ENCODE peak calls at places on chromosomes 16 and 17, in four cellular contexts. T is fibroblast of lung, A is stomach, U is adrenal gland. G is an unnamed sample. For H3K27me3, the result is how much of the 10 kb centered on the place peaks cover.

GRCh38 chr17:42518755-42519545 is 17.1 kb upstream of the NAGLU start:
- DNase-seq in T (peak), A (peak), U (peak), G (peak)

GRCh38 chr16:53061701-53062159 is 6.9 kb downstream of the CHD9 start:
- DNase-seq in T (no peak), A (peak), U (no peak), G (no peak)

GRCh38 chr16:69017036-69017783 is 88.2 kb upstream of the HAS3 start:
- DNase-seq in T (peak), A (no peak), U (peak), G (peak)

GRCh38 chr17:36598951-36599401 is 2.4 kb upstream of the MRM1 start:
- DNase-seq in T (no peak), A (no peak), U (no peak), G (no peak)

GRCh38 chr17:19877546-19877945 is 9.8 kb upstream of the ULK2 start:
- DNase-seq in T (no peak), A (no peak), U (no peak), G (no peak)

GRCh38 chr17:67244621-67245072 is 349 bp downstream of the HELZ start:
- DNase-seq in T (no peak), A (no peak), U (peak), G (no peak)

GRCh38 chr16:4015275-4015990 is 100.8 kb downstream of the ADCY9 start:
- DNase-seq in T (peak), A (peak), U (no peak), G (no peak)

GRCh38 chr16:1960665-1961630 is 1.6 kb downstream of the NDUFB10 start:
- DNase-seq in T (peak), A (no peak), U (no peak), G (no peak)

GRCh38 chr16:68361485-68361884 is 50.7 kb downstream of the PRMT7 start:
- DNase-seq in T (no peak), A (no peak), U (peak), G (no peak)

GRCh38 chr16:16092925-16093624 is 130.2 kb downstream of the ABCC6 start:
- DNase-seq in T (peak), A (peak), U (peak), G (peak)

GRCh38 chr16:24820522-24820921 is 25.2 kb upstream of the SLC5A11 start:
- DNase-seq in T (no peak), A (no peak), U (peak), G (peak)

GRCh38 chr17:38333635-38334295 is 10.0 kb downstream of the GPR179 start:
- DNase-seq in T (no peak), A (peak), U (no peak), G (no peak)

GRCh38 chr16:49492896-49493620 is 119.5 kb downstream of the C16orf78 start:
- DNase-seq in T (no peak), A (no peak), U (no peak), G (no peak)

GRCh38 chr17:27609606-27610303 is 21.2 kb upstream of the LGALS9 start:
- DNase-seq in T (no peak), A (peak), U (peak), G (no peak)

GRCh38 chr16:88977028-88977844 is at the start of gene CBFA2T3:
- DNase-seq in T (no peak), A (peak), U (peak), G (no peak)

GRCh38 chr17:17752822-17753448 is 71.7 kb downstream of the RAI1 start:
- DNase-seq in T (no peak), A (no peak), U (peak), G (no peak)

GRCh38 chr17:75159196-75160031 is 5.1 kb upstream of the JPT1 start:
- DNase-seq in T (peak), A (peak), U (peak), G (peak)

GRCh38 chr17:28527181-28527681 is 21.1 kb downstream of the FOXN1 start:
- DNase-seq in T (no peak), A (no peak), U (no peak), G (no peak)

GRCh38 chr17:17843096-17843495 is 6.3 kb upstream of the SREBF1 start:
- DNase-seq in T (no peak), A (no peak), U (no peak), G (no peak)

GRCh38 chr17:9185688-9186289 is 164.5 kb downstream of the NTN1 start:
- DNase-seq in T (no peak), A (no peak), U (no peak), G (no peak)

GRCh38 chr17:5282639-5283217 is 644 bp downstream of the RABEP1 start:
- DNase-seq in T (peak), A (no peak), U (no peak), G (no peak)

GRCh38 chr17:21036361-21036881 is 6.4 kb downstream of the USP22 start:
- DNase-seq in T (peak), A (no peak), U (no peak), G (no peak)

GRCh38 chr17:73902416-73903181 is 258.4 kb upstream of the SDK2 start:
- DNase-seq in T (no peak), A (no peak), U (no peak), G (no peak)

GRCh38 chr16:19432429-19432828 is 14.7 kb downstream of the TMC5 start:
- DNase-seq in T (no peak), A (no peak), U (no peak), G (no peak)

GRCh38 chr17:31095239-31096105 is 695 bp downstream of the NF1 start:
- DNase-seq in T (peak), A (peak), U (peak), G (no peak)

GRCh38 chr17:65268832-65269231 is 131.7 kb downstream of the RGS9 start:
- DNase-seq in T (peak), A (no peak), U (no peak), G (no peak)

GRCh38 chr16:81283044-81283443 is 31.7 kb upstream of the GAN start:
- DNase-seq in T (no peak), A (no peak), U (no peak), G (no peak)

GRCh38 chr16:56672761-56673536 is 3.3 kb downstream of the MT1H start:
- DNase-seq in T (no peak), A (no peak), U (no peak), G (no peak)

GRCh38 chr16:56671706-56672105 is 2.1 kb downstream of the MT1H start:
- DNase-seq in T (no peak), A (no peak), U (no peak), G (no peak)

GRCh38 chr16:56675685-56676210 is 6.1 kb downstream of the MT1H start:
- DNase-seq in T (no peak), A (no peak), U (no peak), G (no peak)

GRCh38 chr16:56670640-56670934 is 973 bp downstream of the MT1H start:
- DNase-seq in T (no peak), A (no peak), U (no peak), G (no peak)

GRCh38 chr16:56673916-56674315 is 4.3 kb downstream of the MT1H start:
- DNase-seq in T (peak), A (peak), U (peak), G (no peak)
- H3K27me3 ChIP-seq in T (under half), A (half or more), U (under half), G (under half)

GRCh38 chr17:77951123-77951522 is 7.4 kb upstream of the TNRC6C start:
- DNase-seq in T (no peak), A (no peak), U (no peak), G (no peak)

GRCh38 chr17:77943971-77944370 is 14.5 kb upstream of the TNRC6C start:
- DNase-seq in T (no peak), A (no peak), U (no peak), G (no peak)

GRCh38 chr17:77948690-77949114 is 9.8 kb upstream of the TNRC6C start:
- DNase-seq in T (peak), A (no peak), U (peak), G (peak)

GRCh38 chr17:77944390-77945222 is 13.9 kb upstream of the TNRC6C start:
- DNase-seq in T (no peak), A (no peak), U (no peak), G (no peak)

DNA sequence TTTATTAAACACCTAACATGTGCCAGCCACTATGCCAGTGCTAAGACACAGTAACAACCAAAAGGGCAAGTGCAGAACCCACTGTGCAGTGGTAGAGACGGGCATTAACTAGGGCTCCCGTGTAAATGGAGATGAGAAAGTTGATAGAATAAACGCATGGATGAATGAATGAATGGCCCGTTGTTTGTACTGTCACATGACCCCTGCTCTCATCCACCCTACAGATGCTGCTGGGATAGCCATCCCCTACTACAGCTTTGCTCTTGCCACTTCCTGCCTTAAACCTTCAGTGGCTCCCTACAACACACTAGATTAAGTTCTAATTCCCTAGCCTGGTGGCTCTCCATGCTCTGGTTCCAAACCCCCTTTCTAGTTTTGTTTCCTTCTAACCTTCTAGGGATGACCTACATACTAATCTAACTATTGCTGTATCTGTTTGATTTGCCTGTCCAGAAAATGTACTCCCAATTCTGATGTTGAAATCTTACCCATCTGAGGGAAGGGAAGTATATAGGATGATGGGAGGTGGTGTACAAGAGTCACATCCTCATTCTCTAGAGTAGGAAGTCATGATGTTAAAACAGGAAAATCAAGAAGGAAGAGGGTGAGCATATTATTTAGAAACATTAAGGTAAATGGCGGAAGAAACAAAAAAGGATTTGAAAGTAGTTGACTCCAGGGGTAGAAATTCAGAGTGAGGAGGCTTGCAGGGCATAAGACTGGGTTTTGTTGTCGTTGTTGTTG is 11.4 kb upstream of the TNRC6C start:
- DNase-seq in T (no peak), A (no peak), U (peak), G (no peak)
- H3K27me3 ChIP-seq in T (under half), A (under half), U (under half), G (under half)

GRCh38 chr16:86367291-86368072 is 142.8 kb upstream of the FOXF1 start:
- DNase-seq in T (no peak), A (no peak), U (no peak), G (no peak)
- H3K27me3 ChIP-seq in T (under half), A (under half), U (under half), G (under half)

GRCh38 chr17:79400989-79401703 is 209.7 kb downstream of the RBFOX3 start:
- DNase-seq in T (peak), A (peak), U (peak), G (peak)
- H3K27me3 ChIP-seq in T (under half), A (half or more), U (under half), G (under half)

GRCh38 chr16:86708431-86708830 is 130.1 kb downstream of the FOXL1 start:
- DNase-seq in T (peak), A (no peak), U (no peak), G (no peak)
- H3K27me3 ChIP-seq in T (under half), A (half or more), U (under half), G (under half)

GRCh38 chr17:14864127-14864526 is 401.0 kb downstream of the PMP22 start:
- DNase-seq in T (no peak), A (no peak), U (no peak), G (no peak)
- H3K27me3 ChIP-seq in T (under half), A (under half), U (under half), G (under half)

GRCh38 chr17:83010323-83011200 is 68.8 kb upstream of the METRNL start:
- DNase-seq in T (peak), A (peak), U (no peak), G (no peak)
- H3K27me3 ChIP-seq in T (under half), A (under half), U (under half), G (under half)

GRCh38 chr16:54287018-54287757 is 601 bp upstream of the IRX3 start:
- DNase-seq in T (no peak), A (no peak), U (no peak), G (no peak)
- H3K27me3 ChIP-seq in T (half or more), A (half or more), U (half or more), G (half or more)

G was measured in brain microvascular endothelial cell.